ENCODE peak calls at places on chromosome 19, in five cellular contexts. S is HCT116, W is A549, N is HepG2, H is IMR-90. X is an unnamed sample.

GRCh38 chr19:17932485-17933338 is at the start of gene CCDC124:
- ATAC-seq in N (peak; percentile 93), S (peak; percentile 87), W (peak; percentile 97), H (peak; percentile 99), X (peak; percentile 97)

GRCh38 chr19:22545751-22546150 is 88.4 kb upstream of the ZNF492 start:
- ATAC-seq in H (no peak), N (peak; percentile 35), S (no peak), W (no peak), X (no peak)

GRCh38 chr19:52778811-52779210 is 7.8 kb downstream of the ZNF600 start:
- ATAC-seq in N (no peak), H (no peak), S (no peak), W (no peak), X (no peak)

GRCh38 chr19:42129399-42130253 is 2.6 kb downstream of the POU2F2 start:
- ATAC-seq in S (no peak), W (no peak), H (peak; percentile 13), N (no peak), X (peak; percentile 38)

GRCh38 chr19:47020132-47020805 is 632 bp downstream of the NPAS1 start:
- ATAC-seq in W (no peak), S (peak; percentile 62), H (peak; percentile 50), N (peak; percentile 55), X (no peak)

GRCh38 chr19:53809518-53810186 is 14.5 kb downstream of the NLRP12 start:
- ATAC-seq in H (no peak), S (peak; percentile 74), N (peak; percentile 60), W (no peak), X (no peak)

GRCh38 chr19:17842663-17843313 is 5.0 kb downstream of the JAK3 start:
- ATAC-seq in S (no peak), N (no peak), W (no peak), H (no peak), X (no peak)

GRCh38 chr19:48837081-48837524 is 812 bp upstream of the HSD17B14 start:
- ATAC-seq in S (peak; percentile 79), W (peak; percentile 87), N (peak; percentile 34), H (peak; percentile 94), X (peak; percentile 84)

GRCh38 chr19:5057860-5058259 is 88.9 kb downstream of the KDM4B start:
- ATAC-seq in N (peak; percentile 50), W (peak; percentile 45), H (peak; percentile 40), S (peak; percentile 91), X (peak; percentile 34)

GRCh38 chr19:38210458-38210987 is 13.5 kb downstream of the DPF1 start:
- ATAC-seq in S (no peak), H (peak; percentile 51), W (no peak), N (no peak), X (no peak)

GRCh38 chr19:15443838-15444237 is 5.9 kb downstream of the WIZ start:
- ATAC-seq in W (no peak), N (no peak), H (no peak), S (no peak), X (no peak)

GRCh38 chr19:50362656-50363424 is 2.6 kb downstream of the NAPSA start:
- ATAC-seq in H (no peak), N (no peak), W (no peak), S (no peak), X (no peak)

GRCh38 chr19:5692785-5693194 is 2.7 kb downstream of the RPL36 start:
- ATAC-seq in S (no peak), H (no peak), N (no peak), W (peak; percentile 1), X (no peak)

GRCh38 chr19:42561512-42561911 is 33.2 kb downstream of the CEACAM8 start:
- ATAC-seq in W (no peak), N (no peak), S (peak; percentile 35), H (no peak), X (no peak)

GRCh38 chr19:4083677-4084546 is 17.2 kb upstream of the ZBTB7A start:
- ATAC-seq in S (no peak), W (peak; percentile 27), H (no peak), N (peak; percentile 22), X (peak; percentile 38)

DNA sequence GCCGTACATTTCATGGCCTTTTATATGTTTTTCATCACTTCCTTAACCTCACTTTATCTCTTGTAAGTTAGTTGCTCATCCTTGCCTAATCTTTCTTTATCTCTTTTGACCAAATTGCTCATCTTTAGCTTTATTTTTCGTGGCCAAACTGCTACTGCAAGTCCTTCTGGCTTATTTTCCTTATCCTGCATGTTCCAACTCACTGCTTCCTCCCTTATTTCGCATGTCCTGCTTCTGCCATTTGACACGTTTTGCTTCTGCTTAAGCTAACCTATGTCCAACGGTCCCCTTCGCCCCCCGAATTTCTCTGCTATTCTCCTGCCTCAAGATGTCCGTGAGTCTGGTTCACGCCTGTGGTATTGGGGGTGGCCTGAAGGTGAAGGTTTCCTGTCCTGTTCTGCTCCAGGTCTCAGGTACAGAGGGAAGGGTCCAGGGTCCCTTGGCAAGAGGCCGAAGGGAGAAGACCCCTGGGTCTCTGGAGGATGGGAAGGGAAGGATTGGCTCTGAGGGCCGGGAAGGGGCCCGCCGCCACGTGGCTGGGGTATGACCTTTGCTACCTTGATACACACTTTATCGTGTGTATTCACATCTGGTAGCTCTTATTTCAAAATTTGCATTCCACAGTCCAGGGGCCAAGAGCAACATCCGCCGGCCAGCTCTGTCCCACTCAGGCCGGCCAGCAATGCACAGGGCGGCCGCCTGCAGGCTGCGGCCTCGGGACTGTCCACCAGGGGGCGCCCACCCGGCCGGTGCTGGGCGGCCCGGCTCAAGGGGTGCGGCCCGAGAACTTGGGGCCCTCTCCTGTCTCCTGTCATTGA is 2.9 kb upstream of the C19orf85 start:
- ATAC-seq in W (peak; percentile 75), S (peak; percentile 75), N (peak; percentile 89), H (peak; percentile 99), X (peak; percentile 93)
- TF ChIP-seq CTCF in W (peak; percentile 99), S (no peak), N (peak; percentile 88), H (peak; percentile 92), X (peak; percentile 97)

GRCh38 chr19:12155324-12155723 is 1.2 kb downstream of the ZNF625 start:
- ATAC-seq in H (no peak), N (no peak), W (no peak), S (no peak), X (no peak)
- TF ChIP-seq POLR2A in H (no peak), N (no peak), W (no peak), S (no peak), X (no peak)

GRCh38 chr19:45103625-45104319 is 10.8 kb downstream of the PPP1R37 start:
- ATAC-seq in W (no peak), H (no peak), S (no peak), N (peak; percentile 82), X (no peak)
- TF ChIP-seq CTCF in W (no peak), H (no peak), S (no peak), N (peak; percentile 46), X (no peak)

DNA sequence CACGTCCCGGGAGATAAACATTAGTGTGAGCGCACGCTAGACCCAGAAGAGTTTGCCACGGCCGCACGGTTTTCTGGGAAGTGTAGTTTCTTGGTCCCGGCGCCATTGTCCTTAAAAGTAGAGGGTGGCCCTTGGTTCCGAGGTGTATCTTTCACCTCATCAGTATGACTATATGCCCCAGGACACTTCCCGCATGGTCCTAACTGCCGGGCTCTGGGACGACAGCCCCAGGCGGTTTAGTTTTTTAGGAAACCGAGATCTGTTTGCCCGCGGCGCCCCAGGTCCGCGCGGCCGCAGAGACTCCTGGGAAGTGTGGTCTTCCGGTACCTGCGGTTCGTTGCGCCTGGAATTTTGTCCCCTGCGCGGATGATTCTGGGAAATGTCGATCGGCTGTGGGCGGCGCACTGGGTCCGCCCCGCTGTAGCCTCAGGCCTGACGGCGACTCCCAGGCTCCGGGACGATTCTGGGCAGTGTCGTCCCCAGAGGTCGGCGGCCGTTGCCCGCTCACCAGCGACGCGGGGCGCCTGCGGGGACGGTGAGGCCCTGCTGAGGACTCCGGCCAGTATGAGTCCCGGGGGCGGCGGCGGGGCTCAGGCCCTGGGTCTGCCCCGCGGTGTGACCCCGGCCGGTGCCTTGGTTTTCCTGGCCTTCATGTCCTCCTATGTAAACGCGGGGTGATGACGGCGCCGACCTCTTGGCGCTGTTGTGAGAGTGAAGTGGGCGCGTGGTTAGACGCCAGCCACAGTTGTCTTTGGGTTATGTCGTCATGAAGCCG is at the start of gene ZNF181:
- ATAC-seq in H (peak; percentile 94), W (peak; percentile 92), S (peak; percentile 91), N (peak; percentile 92), X (peak; percentile 95)
- TF ChIP-seq POLR2A in H (peak; percentile 81), W (peak; percentile 90), S (peak; percentile 47), N (peak; percentile 81), X (peak; percentile 56)

GRCh38 chr19:44637390-44637764 is 6.3 kb upstream of the PVR start:
- ATAC-seq in S (no peak), W (no peak), N (no peak), H (no peak), X (no peak)

GRCh38 chr19:44635581-44636438 is 7.9 kb upstream of the PVR start:
- ATAC-seq in H (peak; percentile 72), N (peak; percentile 29), S (no peak), W (peak; percentile 57), X (no peak)

GRCh38 chr19:44634785-44635184 is 8.9 kb upstream of the PVR start:
- ATAC-seq in S (no peak), H (no peak), N (no peak), W (no peak), X (no peak)

GRCh38 chr19:44640518-44640917 is 3.2 kb upstream of the PVR start:
- ATAC-seq in W (no peak), N (no peak), S (no peak), H (no peak), X (no peak)

GRCh38 chr19:44636439-44637389 is 7.0 kb upstream of the PVR start:
- ATAC-seq in W (no peak), H (no peak), S (no peak), N (peak; percentile 91), X (no peak)
- TF ChIP-seq CTCF in W (no peak), H (no peak), S (no peak), N (no peak), X (no peak)

DNA sequence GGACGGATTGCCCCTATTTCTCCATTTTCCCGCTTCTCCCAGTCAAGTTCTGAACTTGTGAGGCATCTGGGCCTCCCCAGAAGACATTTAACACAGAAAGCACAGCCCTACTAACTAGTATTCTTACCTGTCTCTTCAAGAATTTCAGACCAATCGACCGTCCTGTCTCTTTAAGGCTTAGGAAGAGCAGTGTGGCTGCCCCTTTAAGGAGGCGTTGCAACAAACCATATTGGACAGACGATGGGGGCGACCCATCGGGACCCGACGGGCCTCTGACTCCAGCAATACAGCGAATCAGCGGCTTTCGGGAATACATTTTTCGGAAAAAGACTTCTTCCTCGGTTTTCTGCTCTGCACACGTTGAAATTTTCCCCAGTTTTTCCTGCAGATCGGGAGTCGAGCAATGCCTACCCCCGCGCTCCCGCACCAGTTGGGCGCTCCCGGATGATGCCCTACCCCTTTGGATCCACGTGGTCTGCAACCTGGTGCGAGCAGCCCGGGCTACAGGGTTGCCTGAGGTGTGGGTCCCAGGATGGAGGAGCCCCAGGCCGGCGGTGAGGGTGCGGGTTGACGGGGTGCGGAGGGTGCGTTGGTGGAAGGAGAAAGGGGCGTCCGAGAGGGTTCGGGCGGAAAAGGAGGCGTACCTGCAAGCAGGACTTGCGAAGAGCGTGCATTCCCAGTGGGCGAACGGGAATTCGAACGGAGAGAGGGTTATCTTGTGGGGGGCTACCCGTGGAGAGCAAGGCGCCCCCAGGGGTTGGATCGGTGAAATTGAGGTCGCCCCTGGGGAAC is at the start of gene POLR1G:
- ATAC-seq in N (peak; percentile 74), H (peak; percentile 74), W (peak; percentile 45), S (peak; percentile 46), X (peak; percentile 78)
- TF ChIP-seq POLR2A in N (peak; percentile 89), H (peak; percentile 56), W (peak; percentile 93), S (peak; percentile 66), X (no peak)

GRCh38 chr19:32296694-32297093 is 48.7 kb upstream of the ZNF507 start:
- ATAC-seq in W (no peak), N (no peak), S (no peak), H (no peak), X (no peak)
- TF ChIP-seq CTCF in W (no peak), N (no peak), S (no peak), H (no peak), X (no peak)

GRCh38 chr19:33040994-33041827 is 23.5 kb downstream of the RHPN2 start:
- ATAC-seq in S (peak; percentile 90), N (peak; percentile 91), H (no peak), W (peak; percentile 96), X (no peak)
- TF ChIP-seq POLR2A in S (no peak), N (peak; percentile 65), H (no peak), W (no peak), X (no peak)